ENCODE peak calls at places on chromosomes 2 and 18, in five cellular contexts. One of them, this sample, is unnamed.
A peak's percentile ranks its signal among the peaks of the same experiment; 100 is the strongest.

GRCh38 chr2:192499476-192499875 is 304.7 kb upstream of the TMEFF2 start:
- DNase-seq in neural progenitor cell: no peak
- DNase-seq in NB4: peak; percentile 20
- DNase-seq in cardiac muscle cell: no peak
- DNase-seq in bronchial epithelial cell: peak; percentile 77
- DNase-seq in this sample: no peak

GRCh38 chr2:4336855-4337254 is 633.5 kb downstream of the DCDC2C start:
- DNase-seq in NB4: no peak
- DNase-seq in neural progenitor cell: no peak
- DNase-seq in bronchial epithelial cell: no peak
- DNase-seq in cardiac muscle cell: no peak
- DNase-seq in this sample: no peak

GRCh38 chr2:24652265-24653232 is 140.6 kb downstream of the PTRHD1 start:
- DNase-seq in neural progenitor cell: no peak
- DNase-seq in bronchial epithelial cell: no peak
- DNase-seq in cardiac muscle cell: no peak
- DNase-seq in NB4: peak; percentile 27
- DNase-seq in this sample: no peak

GRCh38 chr2:48268671-48269070 is 261.3 kb upstream of the STON1 start:
- DNase-seq in NB4: no peak
- DNase-seq in bronchial epithelial cell: no peak
- DNase-seq in neural progenitor cell: peak; percentile 36
- DNase-seq in cardiac muscle cell: no peak
- DNase-seq in this sample: no peak

GRCh38 chr2:46001290-46001689 is 295.9 kb upstream of the EPAS1 start:
- DNase-seq in cardiac muscle cell: no peak
- DNase-seq in bronchial epithelial cell: no peak
- DNase-seq in NB4: no peak
- DNase-seq in neural progenitor cell: no peak
- DNase-seq in this sample: no peak

GRCh38 chr2:188884552-188884951 is 89.6 kb upstream of the COL3A1 start:
- DNase-seq in cardiac muscle cell: no peak
- DNase-seq in NB4: no peak
- DNase-seq in neural progenitor cell: no peak
- DNase-seq in bronchial epithelial cell: no peak
- DNase-seq in this sample: no peak

GRCh38 chr2:11750422-11750821 is 4.0 kb downstream of the LPIN1 start:
- DNase-seq in NB4: no peak
- DNase-seq in cardiac muscle cell: no peak
- DNase-seq in neural progenitor cell: no peak
- DNase-seq in bronchial epithelial cell: peak; percentile 38
- DNase-seq in this sample: no peak

GRCh38 chr18:32768646-32769206 is 4.1 kb downstream of the KLHL14 start:
- DNase-seq in bronchial epithelial cell: no peak
- DNase-seq in cardiac muscle cell: no peak
- DNase-seq in neural progenitor cell: no peak
- DNase-seq in NB4: no peak
- DNase-seq in this sample: no peak

GRCh38 chr18:60092073-60092472 is 192.3 kb downstream of the PMAIP1 start:
- DNase-seq in bronchial epithelial cell: no peak
- DNase-seq in NB4: no peak
- DNase-seq in cardiac muscle cell: no peak
- DNase-seq in neural progenitor cell: no peak
- DNase-seq in this sample: no peak

GRCh38 chr2:37865640-37866039 is 59.4 kb upstream of the RMDN2 start:
- DNase-seq in NB4: no peak
- DNase-seq in bronchial epithelial cell: no peak
- DNase-seq in cardiac muscle cell: no peak
- DNase-seq in neural progenitor cell: no peak
- DNase-seq in this sample: no peak

GRCh38 chr2:35080231-35080905 is 1275.2 kb upstream of the CRIM1 start:
- DNase-seq in cardiac muscle cell: no peak
- DNase-seq in NB4: no peak
- DNase-seq in neural progenitor cell: no peak
- DNase-seq in bronchial epithelial cell: peak; percentile 35
- DNase-seq in this sample: no peak

GRCh38 chr2:241876528-241877196 is 7.1 kb downstream of the RTP5 start:
- DNase-seq in NB4: no peak
- DNase-seq in bronchial epithelial cell: no peak
- DNase-seq in cardiac muscle cell: no peak
- DNase-seq in neural progenitor cell: no peak
- DNase-seq in this sample: no peak

GRCh38 chr2:207166349-207167128 is 791 bp upstream of the KLF7 start:
- DNase-seq in neural progenitor cell: peak; percentile 92
- DNase-seq in cardiac muscle cell: peak; percentile 87
- DNase-seq in NB4: peak; percentile 87
- DNase-seq in bronchial epithelial cell: peak; percentile 54
- DNase-seq in this sample: no peak

GRCh38 chr2:23019476-23019875 is 365.5 kb upstream of the KLHL29 start:
- DNase-seq in NB4: no peak
- DNase-seq in neural progenitor cell: peak; percentile 26
- DNase-seq in cardiac muscle cell: no peak
- DNase-seq in bronchial epithelial cell: no peak
- DNase-seq in this sample: no peak

GRCh38 chr2:30336978-30337841 is 105.9 kb downstream of the LBH start:
- DNase-seq in neural progenitor cell: no peak
- DNase-seq in bronchial epithelial cell: no peak
- DNase-seq in NB4: peak; percentile 21
- DNase-seq in cardiac muscle cell: no peak
- DNase-seq in this sample: no peak

GRCh38 chr2:153870308-153870707 is 1.4 kb upstream of the GALNT13 start:
- DNase-seq in NB4: no peak
- DNase-seq in bronchial epithelial cell: peak; percentile 20
- DNase-seq in neural progenitor cell: peak; percentile 34
- DNase-seq in cardiac muscle cell: peak; percentile 50
- DNase-seq in this sample: no peak

GRCh38 chr2:223669453-223670225 is 67.5 kb upstream of the SCG2 start:
- DNase-seq in bronchial epithelial cell: peak; percentile 10
- DNase-seq in neural progenitor cell: no peak
- DNase-seq in NB4: no peak
- DNase-seq in cardiac muscle cell: no peak
- DNase-seq in this sample: no peak

GRCh38 chr2:208182835-208183234 is 7.0 kb downstream of the C2orf80 start:
- DNase-seq in neural progenitor cell: no peak
- DNase-seq in bronchial epithelial cell: no peak
- DNase-seq in NB4: no peak
- DNase-seq in cardiac muscle cell: no peak
- DNase-seq in this sample: no peak

GRCh38 chr2:226256709-226257401 is 542.8 kb downstream of the IRS1 start:
- DNase-seq in NB4: no peak
- DNase-seq in cardiac muscle cell: no peak
- DNase-seq in bronchial epithelial cell: no peak
- DNase-seq in neural progenitor cell: no peak
- DNase-seq in this sample: no peak

GRCh38 chr18:25278415-25278814 is 73.6 kb downstream of the ZNF521 start:
- DNase-seq in bronchial epithelial cell: no peak
- DNase-seq in neural progenitor cell: no peak
- DNase-seq in cardiac muscle cell: peak; percentile 7
- DNase-seq in NB4: no peak
- DNase-seq in this sample: no peak

GRCh38 chr2:28160986-28161425 is 231.7 kb upstream of the FOSL2 start:
- DNase-seq in NB4: no peak
- DNase-seq in neural progenitor cell: no peak
- DNase-seq in cardiac muscle cell: no peak
- DNase-seq in bronchial epithelial cell: peak; percentile 63
- DNase-seq in this sample: no peak

GRCh38 chr18:44740000-44740399 is 59.3 kb downstream of the SETBP1 start:
- DNase-seq in NB4: no peak
- DNase-seq in bronchial epithelial cell: peak; percentile 97
- DNase-seq in neural progenitor cell: no peak
- DNase-seq in cardiac muscle cell: no peak
- DNase-seq in this sample: no peak

GRCh38 chr2:46053502-46054094 is 243.6 kb upstream of the EPAS1 start:
- DNase-seq in NB4: peak; percentile 41
- DNase-seq in bronchial epithelial cell: no peak
- DNase-seq in cardiac muscle cell: no peak
- DNase-seq in neural progenitor cell: no peak
- DNase-seq in this sample: no peak

GRCh38 chr2:48104418-48104817 is 198.1 kb upstream of the FBXO11 start:
- DNase-seq in neural progenitor cell: no peak
- DNase-seq in bronchial epithelial cell: no peak
- DNase-seq in NB4: no peak
- DNase-seq in cardiac muscle cell: no peak
- DNase-seq in this sample: no peak

GRCh38 chr2:169891593-169892298 is 64.5 kb downstream of the UBR3 start:
- DNase-seq in NB4: no peak
- DNase-seq in cardiac muscle cell: no peak
- DNase-seq in neural progenitor cell: no peak
- DNase-seq in bronchial epithelial cell: peak; percentile 91
- DNase-seq in this sample: peak; percentile 44

GRCh38 chr2:11071207-11071606 is 84.1 kb upstream of the SLC66A3 start:
- DNase-seq in bronchial epithelial cell: peak; percentile 8
- DNase-seq in cardiac muscle cell: peak; percentile 27
- DNase-seq in NB4: peak; percentile 54
- DNase-seq in neural progenitor cell: no peak
- DNase-seq in this sample: no peak

GRCh38 chr2:135904590-135904989 is 28.3 kb upstream of the MCM6 start:
- DNase-seq in NB4: no peak
- DNase-seq in cardiac muscle cell: no peak
- DNase-seq in neural progenitor cell: no peak
- DNase-seq in bronchial epithelial cell: no peak
- DNase-seq in this sample: peak; percentile 14

GRCh38 chr2:2647156-2647555 is 316.1 kb upstream of the MYT1L start:
- DNase-seq in cardiac muscle cell: no peak
- DNase-seq in bronchial epithelial cell: peak; percentile 89
- DNase-seq in neural progenitor cell: no peak
- DNase-seq in NB4: no peak
- DNase-seq in this sample: no peak

GRCh38 chr2:42663106-42663755 is 94.8 kb downstream of the MTA3 start:
- DNase-seq in cardiac muscle cell: peak; percentile 84
- DNase-seq in bronchial epithelial cell: peak; percentile 66
- DNase-seq in neural progenitor cell: peak; percentile 86
- DNase-seq in NB4: peak; percentile 85
- DNase-seq in this sample: peak; percentile 23

GRCh38 chr2:240212425-240213225 is 72.2 kb upstream of the OTOS start:
- DNase-seq in NB4: no peak
- DNase-seq in bronchial epithelial cell: no peak
- DNase-seq in cardiac muscle cell: no peak
- DNase-seq in neural progenitor cell: no peak
- DNase-seq in this sample: no peak

GRCh38 chr18:73739098-73739497 is 408.5 kb downstream of the FBXO15 start:
- DNase-seq in bronchial epithelial cell: peak; percentile 58
- DNase-seq in cardiac muscle cell: no peak
- DNase-seq in NB4: no peak
- DNase-seq in neural progenitor cell: no peak
- DNase-seq in this sample: no peak

GRCh38 chr2:148614024-148614331 is 30.6 kb upstream of the EPC2 start:
- DNase-seq in NB4: peak; percentile 4
- DNase-seq in bronchial epithelial cell: peak; percentile 17
- DNase-seq in cardiac muscle cell: peak; percentile 4
- DNase-seq in neural progenitor cell: peak; percentile 69
- DNase-seq in this sample: no peak

DNA sequence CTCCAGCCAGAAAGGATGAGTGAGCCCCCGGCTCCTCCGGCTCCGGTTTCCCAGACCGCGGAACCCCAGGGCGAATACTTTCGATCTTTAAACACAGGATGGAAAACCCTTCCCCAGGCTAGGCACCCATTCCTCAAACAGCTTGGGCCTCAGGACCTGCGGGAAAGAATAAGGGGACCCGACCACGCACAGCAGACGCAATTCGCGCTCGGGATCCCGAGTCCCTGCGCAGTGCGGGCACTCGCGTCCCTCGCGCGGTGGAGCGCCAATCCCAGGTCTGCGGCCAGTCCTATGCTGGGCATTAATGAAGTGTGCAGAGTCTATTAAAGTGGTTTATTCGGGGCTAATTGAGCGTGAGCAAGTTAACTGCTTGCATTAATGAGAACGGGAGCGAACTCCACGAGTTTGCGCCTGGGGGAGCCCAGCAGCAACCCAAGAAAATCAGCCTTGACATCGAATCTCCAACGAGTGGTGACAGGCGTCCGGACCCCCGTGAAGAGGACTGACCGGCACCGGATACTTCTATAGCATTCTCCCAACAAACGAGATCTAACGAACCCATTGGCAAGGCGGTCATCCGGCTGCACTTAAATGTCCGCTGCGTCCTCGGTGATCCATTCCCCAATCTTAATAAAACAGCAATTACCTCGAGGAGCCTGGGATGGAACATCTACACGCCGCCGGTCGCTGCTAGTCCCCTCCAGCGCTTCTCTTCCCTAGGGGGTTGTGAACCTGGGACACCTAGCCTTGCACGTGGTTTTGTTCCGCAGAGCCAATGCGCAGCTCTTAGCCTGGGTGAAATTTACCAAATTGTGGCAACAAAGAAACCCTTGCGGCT is 1.7 kb downstream of the OSR1 start:
- DNase-seq in bronchial epithelial cell: no peak
- DNase-seq in neural progenitor cell: peak; percentile 67
- DNase-seq in cardiac muscle cell: no peak
- DNase-seq in NB4: no peak
- DNase-seq in this sample: no peak
- H3K4me3 ChIP-seq in bronchial epithelial cell: peak overlapping the region; percentile 50
- H3K4me3 ChIP-seq in neural progenitor cell: peak overlapping the region; percentile 18
- H3K4me3 ChIP-seq in cardiac muscle cell: peak overlapping the region; percentile 78
- H3K4me3 ChIP-seq in NB4: no peak overlapping the region
- H3K4me3 ChIP-seq in this sample: no peak overlapping the region

GRCh38 chr2:217880490-217880889 is 122.3 kb downstream of the TNS1 start:
- DNase-seq in cardiac muscle cell: no peak
- DNase-seq in bronchial epithelial cell: no peak
- DNase-seq in neural progenitor cell: no peak
- DNase-seq in NB4: no peak
- DNase-seq in this sample: no peak
- TF ChIP-seq CTCF in cardiac muscle cell: peak; percentile 14
- TF ChIP-seq CTCF in bronchial epithelial cell: no peak
- TF ChIP-seq CTCF in neural progenitor cell: no peak
- TF ChIP-seq CTCF in NB4: no peak
- TF ChIP-seq CTCF in this sample: no peak

GRCh38 chr2:174633621-174633927 is 36.0 kb upstream of the WIPF1 start:
- DNase-seq in bronchial epithelial cell: no peak
- DNase-seq in NB4: peak; percentile 50
- DNase-seq in neural progenitor cell: peak; percentile 20
- DNase-seq in cardiac muscle cell: peak; percentile 24
- DNase-seq in this sample: no peak
- H3K4me3 ChIP-seq in bronchial epithelial cell: no peak overlapping the region
- H3K4me3 ChIP-seq in NB4: peak overlapping the region; percentile 88
- H3K4me3 ChIP-seq in neural progenitor cell: no peak overlapping the region
- H3K4me3 ChIP-seq in cardiac muscle cell: no peak overlapping the region
- H3K4me3 ChIP-seq in this sample: no peak overlapping the region

GRCh38 chr2:75054296-75054695 is 95.9 kb downstream of the POLE4 start:
- DNase-seq in NB4: no peak
- DNase-seq in neural progenitor cell: no peak
- DNase-seq in cardiac muscle cell: no peak
- DNase-seq in bronchial epithelial cell: no peak
- DNase-seq in this sample: no peak

GRCh38 chr2:75055307-75055819 is 96.9 kb downstream of the POLE4 start:
- DNase-seq in cardiac muscle cell: peak; percentile 12
- DNase-seq in neural progenitor cell: no peak
- DNase-seq in NB4: no peak
- DNase-seq in bronchial epithelial cell: no peak
- DNase-seq in this sample: no peak

GRCh38 chr2:75047907-75048625 is 89.6 kb downstream of the POLE4 start:
- DNase-seq in NB4: peak; percentile 34
- DNase-seq in cardiac muscle cell: no peak
- DNase-seq in neural progenitor cell: no peak
- DNase-seq in bronchial epithelial cell: peak; percentile 41
- DNase-seq in this sample: no peak

GRCh38 chr2:75055820-75056675 is 97.6 kb downstream of the POLE4 start:
- DNase-seq in neural progenitor cell: peak; percentile 73
- DNase-seq in bronchial epithelial cell: no peak
- DNase-seq in cardiac muscle cell: no peak
- DNase-seq in NB4: no peak
- DNase-seq in this sample: no peak

GRCh38 chr2:75053484-75054112 is 95.2 kb downstream of the POLE4 start:
- DNase-seq in cardiac muscle cell: peak; percentile 70
- DNase-seq in NB4: peak; percentile 51
- DNase-seq in bronchial epithelial cell: peak; percentile 56
- DNase-seq in neural progenitor cell: peak; percentile 77
- DNase-seq in this sample: no peak
- TF ChIP-seq CTCF in cardiac muscle cell: peak; percentile 76
- TF ChIP-seq CTCF in NB4: peak; percentile 86
- TF ChIP-seq CTCF in bronchial epithelial cell: peak; percentile 80
- TF ChIP-seq CTCF in neural progenitor cell: peak; percentile 82
- TF ChIP-seq CTCF in this sample: peak; percentile 89

This sample was measured in LNCaP clone FGC.